ENCODE peak calls at places on chromosomes 5 and 9, in four cellular contexts. S, W, R and E are unnamed samples.

GRCh38 chr5:154215931-154216330 is 25.4 kb downstream of the GALNT10 start:
- DNase-seq in R (no peak), W (no peak), S (no peak), E (no peak)

GRCh38 chr5:132055808-132056609 is 4.4 kb upstream of the IL3 start:
- DNase-seq in W (peak), R (peak), S (peak), E (no peak)

GRCh38 chr5:36919238-36919637 is 42.7 kb downstream of the NIPBL start:
- DNase-seq in S (no peak), R (no peak), W (no peak), E (no peak)

GRCh38 chr9:94728719-94729118 is 2.2 kb downstream of the AOPEP start:
- DNase-seq in R (no peak), S (no peak), W (no peak), E (no peak)

GRCh38 chr5:1568201-1568979 is 44.6 kb upstream of the LPCAT1 start:
- DNase-seq in R (no peak), W (no peak), S (no peak), E (peak)

GRCh38 chr5:160349249-160349965 is 21.0 kb downstream of the C1QTNF2 start:
- DNase-seq in S (no peak), R (no peak), W (no peak), E (no peak)

GRCh38 chr5:176743828-176744583 is 66.4 kb upstream of the UNC5A start:
- DNase-seq in R (peak), W (no peak), S (peak), E (no peak)

GRCh38 chr5:74538206-74538661 is 102.3 kb downstream of the ENC1 start:
- DNase-seq in R (peak), W (no peak), S (no peak), E (peak)

GRCh38 chr9:83920469-83920941 is 727 bp downstream of the KIF27 start:
- DNase-seq in R (no peak), S (no peak), W (no peak), E (no peak)

GRCh38 chr5:45696206-45696836 is at the start of gene HCN1:
- DNase-seq in S (peak), W (no peak), R (peak), E (no peak)

GRCh38 chr9:110622368-110622767 is 42.8 kb upstream of the SVEP1 start:
- DNase-seq in W (no peak), R (no peak), S (no peak), E (no peak)

GRCh38 chr5:179124853-179125788 is 64.9 kb downstream of the ZNF354C start:
- DNase-seq in W (no peak), S (peak), R (peak), E (no peak)

GRCh38 chr9:6413365-6414263 is 615 bp downstream of the UHRF2 start:
- DNase-seq in W (no peak), R (peak), S (peak), E (no peak)

GRCh38 chr9:98644011-98644410 is 64.7 kb downstream of the GABBR2 start:
- DNase-seq in W (no peak), R (no peak), S (no peak), E (no peak)

GRCh38 chr9:22447607-22448305 is 1.1 kb downstream of the DMRTA1 start:
- DNase-seq in W (no peak), R (no peak), S (peak), E (no peak)

GRCh38 chr5:153489611-153490010 is 859 bp upstream of the GRIA1 start:
- DNase-seq in S (no peak), R (no peak), W (no peak), E (no peak)

GRCh38 chr9:21653091-21653490 is 149.3 kb upstream of the MTAP start:
- DNase-seq in R (no peak), W (no peak), S (no peak), E (no peak)

GRCh38 chr9:22105005-22105722 is 96.1 kb upstream of the CDKN2B start:
- DNase-seq in S (no peak), W (no peak), R (no peak), E (no peak)

GRCh38 chr9:114484854-114485443 is 20.3 kb downstream of the WHRN start:
- DNase-seq in W (no peak), S (no peak), R (no peak), E (peak)

GRCh38 chr9:109010676-109011655 is 2.3 kb downstream of the CTNNAL1 start:
- DNase-seq in W (peak), R (no peak), S (no peak), E (peak)

GRCh38 chr5:140356878-140357730 is 2.9 kb upstream of the SLC4A9 start:
- DNase-seq in S (no peak), R (no peak), W (no peak), E (no peak)

GRCh38 chr5:80097516-80097915 is 62.4 kb downstream of the THBS4 start:
- DNase-seq in R (no peak), S (peak), W (no peak), E (no peak)

GRCh38 chr9:21872696-21873095 is 70.3 kb downstream of the MTAP start:
- DNase-seq in W (no peak), R (no peak), S (no peak), E (no peak)

GRCh38 chr9:122029898-122030297 is 63.2 kb downstream of the TTLL11 start:
- DNase-seq in W (no peak), R (no peak), S (no peak), E (no peak)

GRCh38 chr9:33350310-33350709 is 52.1 kb downstream of the AQP7 start:
- DNase-seq in R (no peak), W (no peak), S (no peak), E (peak)

GRCh38 chr9:98572054-98572627 is 136.6 kb downstream of the GABBR2 start:
- DNase-seq in R (peak), S (no peak), W (no peak), E (no peak)

GRCh38 chr5:88761939-88762338 is 121.0 kb downstream of the MEF2C start:
- DNase-seq in S (no peak), R (no peak), W (no peak), E (no peak)

GRCh38 chr5:171850354-171850947 is 64.8 kb downstream of the SMIM23 start:
- DNase-seq in R (no peak), S (peak), W (no peak), E (no peak)

GRCh38 chr5:34571380-34572041 is 84.6 kb upstream of the RAI14 start:
- DNase-seq in R (no peak), W (no peak), S (no peak), E (peak)

GRCh38 chr5:33755216-33755615 is 136.6 kb downstream of the ADAMTS12 start:
- DNase-seq in R (no peak), W (no peak), S (no peak), E (no peak)

GRCh38 chr5:58263291-58263690 is 196.6 kb downstream of the PLK2 start:
- DNase-seq in S (no peak), W (no peak), R (no peak), E (no peak)

DNA sequence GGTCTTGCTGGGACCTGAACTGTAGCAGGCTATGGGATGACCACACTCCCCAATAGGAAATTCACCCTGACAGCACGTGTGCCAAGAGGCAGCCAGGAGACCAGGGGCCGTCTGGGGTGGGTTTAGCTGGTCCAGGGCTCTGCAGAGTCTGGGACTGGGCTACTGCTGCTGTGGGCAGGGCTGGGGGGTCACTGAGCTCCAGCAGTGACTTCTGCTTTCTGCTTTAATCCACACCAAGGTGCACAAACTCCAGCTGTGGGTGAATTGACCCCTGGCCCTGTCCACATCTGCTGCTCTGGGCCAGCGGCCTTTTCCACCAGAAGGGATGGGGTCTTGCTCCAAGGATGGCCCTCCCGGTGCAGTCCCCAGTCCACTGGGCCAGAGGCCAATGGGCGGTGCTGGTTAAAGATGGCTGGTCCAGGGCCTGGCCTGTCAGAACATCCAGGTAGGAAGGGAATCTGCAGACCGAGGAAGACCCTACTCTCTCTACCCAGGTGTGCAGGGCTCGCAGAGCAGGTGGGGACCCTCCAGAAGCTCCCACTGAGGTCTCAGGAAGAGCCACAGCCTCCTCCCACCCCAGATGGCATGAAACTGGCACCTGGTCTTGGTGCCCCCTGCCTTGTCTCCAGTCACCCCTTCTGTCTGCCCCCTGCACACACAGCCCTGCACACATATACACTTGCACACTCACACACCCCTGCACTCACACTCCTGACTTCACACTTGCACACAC is 28.0 kb downstream of the GLT6D1 start:
- DNase-seq in S (peak), R (no peak), W (no peak), E (no peak)
- H3K27ac ChIP-seq in S (no peak), R (no peak), W (no peak), E (no peak)

GRCh38 chr9:89022902-89023301 is 31.6 kb downstream of the S1PR3 start:
- DNase-seq in S (no peak), R (no peak), W (no peak), E (no peak)
- H3K27ac ChIP-seq in S (no peak), R (no peak), W (no peak), E (peak)

DNA sequence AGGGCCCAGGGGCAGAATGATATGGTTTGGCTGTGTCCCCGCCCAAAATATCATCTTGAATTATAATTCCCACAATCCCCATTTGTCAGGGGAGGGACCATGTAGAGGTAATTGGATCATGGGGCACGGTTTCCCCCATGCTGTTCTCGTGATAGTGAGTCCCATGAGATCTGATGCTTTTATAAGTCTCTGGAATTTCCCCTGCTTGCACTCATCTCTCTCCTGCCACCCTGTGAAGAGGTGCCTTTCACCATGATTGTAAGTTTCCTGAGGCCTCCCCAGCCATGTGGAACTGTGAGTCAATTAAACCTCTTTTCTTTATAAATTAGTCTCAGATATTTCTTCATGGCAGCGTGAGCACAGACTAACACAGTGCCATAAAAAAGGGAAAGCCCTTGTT is 11.2 kb downstream of the FBXO10 start:
- DNase-seq in S (no peak), R (no peak), W (no peak), E (no peak)
- H3K27ac ChIP-seq in S (no peak), R (no peak), W (no peak), E (no peak)

GRCh38 chr5:10757043-10757442 is 4.0 kb downstream of the DAP start:
- DNase-seq in R (no peak), W (no peak), S (no peak), E (no peak)
- H3K27ac ChIP-seq in R (no peak), W (no peak), S (no peak), E (no peak)

GRCh38 chr9:91131433-91131839 is 230.3 kb downstream of the AUH start:
- DNase-seq in W (peak), S (no peak), R (no peak), E (peak)
- H3K27ac ChIP-seq in W (no peak), S (no peak), R (no peak), E (peak)

DNA sequence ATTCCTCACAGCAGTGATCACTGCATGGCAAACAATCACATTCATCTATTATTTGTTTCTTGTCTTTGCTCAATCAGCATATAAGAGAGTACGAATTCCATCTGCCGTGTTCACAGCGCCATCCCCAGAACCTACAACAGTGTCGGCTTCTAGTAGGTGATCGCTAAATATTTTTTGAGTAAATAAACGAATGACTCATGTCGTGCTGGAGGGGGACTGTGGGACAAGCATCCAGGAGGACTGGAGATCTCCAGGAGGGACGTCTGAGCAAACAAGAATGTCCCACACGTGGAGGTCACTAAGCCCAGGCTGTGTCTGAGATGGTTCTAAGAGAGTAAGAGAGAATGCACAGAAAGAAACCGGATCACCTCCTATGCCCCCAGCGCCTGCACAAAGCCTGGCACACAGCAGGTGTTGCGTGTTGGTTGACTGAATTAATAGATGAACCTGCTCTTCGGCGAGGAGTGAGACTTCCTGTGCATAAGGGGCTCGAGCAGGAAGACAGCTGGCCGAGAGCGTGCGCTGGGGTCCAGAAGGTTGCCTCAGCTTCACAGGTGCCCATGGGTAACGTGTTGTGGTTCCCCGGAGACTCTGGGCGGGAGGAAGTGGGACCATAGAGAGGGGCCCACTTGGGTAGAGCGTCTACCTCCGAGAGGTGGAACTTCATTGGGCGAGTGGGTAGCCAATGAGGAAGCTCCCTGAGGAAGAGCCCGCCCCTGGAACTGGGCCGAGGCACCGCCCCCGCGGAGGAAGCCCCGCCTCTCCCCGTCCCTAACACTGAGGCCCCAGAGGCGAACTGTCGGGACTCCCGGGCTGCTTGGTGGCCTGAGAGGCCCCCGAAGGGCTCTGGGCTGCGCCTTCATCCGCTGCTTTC is 193.0 kb downstream of the MELK start:
- DNase-seq in S (peak), W (peak), R (peak), E (no peak)
- H3K27ac ChIP-seq in S (no peak), W (no peak), R (no peak), E (no peak)

GRCh38 chr5:151580858-151581257 is 10.3 kb downstream of the FAT2 start:
- DNase-seq in W (no peak), S (peak), R (no peak), E (no peak)

GRCh38 chr5:151581347-151581746 is 9.8 kb downstream of the FAT2 start:
- DNase-seq in S (no peak), W (no peak), R (no peak), E (no peak)

GRCh38 chr5:151580239-151580638 is 10.9 kb downstream of the FAT2 start:
- DNase-seq in W (no peak), S (no peak), R (no peak), E (no peak)

GRCh38 chr5:151584057-151584937 is 6.8 kb downstream of the FAT2 start:
- DNase-seq in S (no peak), R (no peak), W (no peak), E (no peak)

GRCh38 chr5:151581841-151582583 is 9.1 kb downstream of the FAT2 start:
- DNase-seq in R (no peak), S (no peak), W (no peak), E (no peak)
- H3K27ac ChIP-seq in R (no peak), S (no peak), W (no peak), E (no peak)